ENCODE peak calls at places on chromosomes 4 and X, in ten cellular contexts. One of them, this sample, is unnamed.

GRCh38 chr4:157984285-157984911 is 188.4 kb downstream of the GASK1B start:
- DNase-seq in SK-N-SH: no peak
- DNase-seq in A549: no peak
- DNase-seq in upper lobe of left lung: no peak
- DNase-seq in sigmoid colon: no peak
- DNase-seq in suprapubic skin: no peak
- DNase-seq in stomach: no peak
- DNase-seq in transverse colon: no peak
- DNase-seq in K562: no peak
- DNase-seq in tibial nerve: no peak
- DNase-seq in this sample: no peak

GRCh38 chr4:24794916-24795665 is at the start of gene SOD3:
- DNase-seq in SK-N-SH: no peak
- DNase-seq in A549: no peak
- DNase-seq in upper lobe of left lung: peak
- DNase-seq in sigmoid colon: peak
- DNase-seq in suprapubic skin: peak
- DNase-seq in stomach: peak
- DNase-seq in transverse colon: peak
- DNase-seq in K562: peak
- DNase-seq in tibial nerve: peak
- DNase-seq in this sample: peak

GRCh38 chr4:30443289-30443688 is 276.9 kb upstream of the PCDH7 start:
- DNase-seq in SK-N-SH: no peak
- DNase-seq in A549: no peak
- DNase-seq in upper lobe of left lung: no peak
- DNase-seq in sigmoid colon: no peak
- DNase-seq in suprapubic skin: no peak
- DNase-seq in stomach: no peak
- DNase-seq in transverse colon: no peak
- DNase-seq in K562: no peak
- DNase-seq in tibial nerve: no peak
- DNase-seq in this sample: no peak

GRCh38 chrX:39821709-39822095 is 276.1 kb downstream of the BCOR start:
- DNase-seq in SK-N-SH: no peak
- DNase-seq in A549: no peak
- DNase-seq in upper lobe of left lung: no peak
- DNase-seq in sigmoid colon: no peak
- DNase-seq in suprapubic skin: no peak
- DNase-seq in stomach: no peak
- DNase-seq in transverse colon: no peak
- DNase-seq in K562: no peak
- DNase-seq in tibial nerve: no peak
- DNase-seq in this sample: peak

GRCh38 chrX:17608898-17609297 is 128.4 kb upstream of the SCML1 start:
- DNase-seq in SK-N-SH: no peak
- DNase-seq in A549: no peak
- DNase-seq in upper lobe of left lung: peak
- DNase-seq in sigmoid colon: no peak
- DNase-seq in suprapubic skin: no peak
- DNase-seq in stomach: no peak
- DNase-seq in transverse colon: no peak
- DNase-seq in K562: no peak
- DNase-seq in tibial nerve: no peak
- DNase-seq in this sample: no peak

GRCh38 chr4:123597586-123597985 is 201.0 kb downstream of the SPRY1 start:
- DNase-seq in SK-N-SH: no peak
- DNase-seq in A549: no peak
- DNase-seq in upper lobe of left lung: no peak
- DNase-seq in sigmoid colon: no peak
- DNase-seq in suprapubic skin: no peak
- DNase-seq in stomach: no peak
- DNase-seq in transverse colon: no peak
- DNase-seq in K562: no peak
- DNase-seq in tibial nerve: no peak
- DNase-seq in this sample: no peak

GRCh38 chr4:95209942-95210341 is 338.8 kb downstream of the UNC5C start:
- DNase-seq in SK-N-SH: no peak
- DNase-seq in A549: no peak
- DNase-seq in upper lobe of left lung: no peak
- DNase-seq in sigmoid colon: no peak
- DNase-seq in suprapubic skin: no peak
- DNase-seq in stomach: no peak
- DNase-seq in transverse colon: no peak
- DNase-seq in K562: no peak
- DNase-seq in tibial nerve: no peak
- DNase-seq in this sample: no peak

GRCh38 chr4:128268970-128269369 is 18.6 kb downstream of the PGRMC2 start:
- DNase-seq in SK-N-SH: no peak
- DNase-seq in A549: no peak
- DNase-seq in upper lobe of left lung: no peak
- DNase-seq in sigmoid colon: no peak
- DNase-seq in suprapubic skin: no peak
- DNase-seq in stomach: no peak
- DNase-seq in transverse colon: no peak
- DNase-seq in K562: no peak
- DNase-seq in tibial nerve: no peak
- DNase-seq in this sample: no peak

GRCh38 chr4:29653221-29653620 is 1066.9 kb upstream of the PCDH7 start:
- DNase-seq in SK-N-SH: no peak
- DNase-seq in A549: no peak
- DNase-seq in upper lobe of left lung: no peak
- DNase-seq in sigmoid colon: no peak
- DNase-seq in suprapubic skin: no peak
- DNase-seq in stomach: no peak
- DNase-seq in transverse colon: no peak
- DNase-seq in K562: no peak
- DNase-seq in tibial nerve: no peak
- DNase-seq in this sample: no peak

GRCh38 chr4:110087116-110087708 is 111.2 kb downstream of the ELOVL6 start:
- DNase-seq in SK-N-SH: no peak
- DNase-seq in A549: no peak
- DNase-seq in upper lobe of left lung: no peak
- DNase-seq in sigmoid colon: no peak
- DNase-seq in suprapubic skin: no peak
- DNase-seq in stomach: no peak
- DNase-seq in transverse colon: no peak
- DNase-seq in K562: no peak
- DNase-seq in tibial nerve: no peak
- DNase-seq in this sample: no peak

GRCh38 chrX:11430266-11430665 is 137.1 kb downstream of the AMELX start:
- DNase-seq in SK-N-SH: no peak
- DNase-seq in A549: no peak
- DNase-seq in upper lobe of left lung: no peak
- DNase-seq in sigmoid colon: no peak
- DNase-seq in suprapubic skin: no peak
- DNase-seq in stomach: no peak
- DNase-seq in transverse colon: no peak
- DNase-seq in K562: no peak
- DNase-seq in tibial nerve: no peak
- DNase-seq in this sample: no peak

GRCh38 chr4:52369649-52370048 is 289.5 kb downstream of the USP46 start:
- DNase-seq in SK-N-SH: peak
- DNase-seq in A549: no peak
- DNase-seq in upper lobe of left lung: no peak
- DNase-seq in sigmoid colon: no peak
- DNase-seq in suprapubic skin: no peak
- DNase-seq in stomach: no peak
- DNase-seq in transverse colon: no peak
- DNase-seq in K562: no peak
- DNase-seq in tibial nerve: no peak
- DNase-seq in this sample: no peak

GRCh38 chr4:52371861-52372260 is 287.2 kb downstream of the USP46 start:
- DNase-seq in SK-N-SH: no peak
- DNase-seq in A549: no peak
- DNase-seq in upper lobe of left lung: no peak
- DNase-seq in sigmoid colon: no peak
- DNase-seq in suprapubic skin: no peak
- DNase-seq in stomach: no peak
- DNase-seq in transverse colon: no peak
- DNase-seq in K562: no peak
- DNase-seq in tibial nerve: no peak
- DNase-seq in this sample: no peak

GRCh38 chr4:52366625-52367024 is 292.5 kb downstream of the USP46 start:
- DNase-seq in SK-N-SH: no peak
- DNase-seq in A549: no peak
- DNase-seq in upper lobe of left lung: no peak
- DNase-seq in sigmoid colon: no peak
- DNase-seq in suprapubic skin: no peak
- DNase-seq in stomach: no peak
- DNase-seq in transverse colon: no peak
- DNase-seq in K562: no peak
- DNase-seq in tibial nerve: no peak
- DNase-seq in this sample: no peak

GRCh38 chr4:52370576-52370975 is 288.5 kb downstream of the USP46 start:
- DNase-seq in SK-N-SH: no peak
- DNase-seq in A549: no peak
- DNase-seq in upper lobe of left lung: no peak
- DNase-seq in sigmoid colon: no peak
- DNase-seq in suprapubic skin: no peak
- DNase-seq in stomach: no peak
- DNase-seq in transverse colon: no peak
- DNase-seq in K562: no peak
- DNase-seq in tibial nerve: no peak
- DNase-seq in this sample: no peak

DNA sequence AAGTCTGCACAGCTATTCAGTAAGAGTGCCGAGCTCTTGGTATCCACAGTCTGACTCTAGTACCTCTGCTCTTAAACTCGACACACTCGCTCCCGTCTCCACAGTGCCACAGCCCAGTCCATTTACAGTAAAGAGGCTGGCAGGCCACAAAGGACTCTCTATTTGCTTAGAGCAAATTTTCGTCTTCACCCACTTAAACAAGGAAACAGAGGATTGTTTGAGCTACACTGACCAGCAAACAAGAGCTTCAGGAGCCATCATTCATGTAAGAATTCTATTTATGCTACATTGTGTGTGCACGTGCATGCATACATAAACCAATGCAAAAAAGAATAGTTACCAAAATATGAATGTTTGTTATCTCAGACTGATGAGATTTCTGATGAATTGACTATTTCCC is 290.2 kb downstream of the USP46 start:
- DNase-seq in SK-N-SH: no peak
- DNase-seq in A549: no peak
- DNase-seq in upper lobe of left lung: no peak
- DNase-seq in sigmoid colon: no peak
- DNase-seq in suprapubic skin: no peak
- DNase-seq in stomach: no peak
- DNase-seq in transverse colon: no peak
- DNase-seq in K562: no peak
- DNase-seq in tibial nerve: no peak
- DNase-seq in this sample: no peak
- TF ChIP-seq EP300 in SK-N-SH: no peak
- TF ChIP-seq EP300 in A549: no peak
- TF ChIP-seq EP300 in upper lobe of left lung: no peak
- TF ChIP-seq EP300 in sigmoid colon: no peak
- TF ChIP-seq EP300 in suprapubic skin: no peak
- TF ChIP-seq EP300 in stomach: no peak
- TF ChIP-seq EP300 in transverse colon: no peak
- TF ChIP-seq EP300 in K562: no peak
- TF ChIP-seq EP300 in tibial nerve: no peak
- TF ChIP-seq EP300 in this sample: no peak

DNA sequence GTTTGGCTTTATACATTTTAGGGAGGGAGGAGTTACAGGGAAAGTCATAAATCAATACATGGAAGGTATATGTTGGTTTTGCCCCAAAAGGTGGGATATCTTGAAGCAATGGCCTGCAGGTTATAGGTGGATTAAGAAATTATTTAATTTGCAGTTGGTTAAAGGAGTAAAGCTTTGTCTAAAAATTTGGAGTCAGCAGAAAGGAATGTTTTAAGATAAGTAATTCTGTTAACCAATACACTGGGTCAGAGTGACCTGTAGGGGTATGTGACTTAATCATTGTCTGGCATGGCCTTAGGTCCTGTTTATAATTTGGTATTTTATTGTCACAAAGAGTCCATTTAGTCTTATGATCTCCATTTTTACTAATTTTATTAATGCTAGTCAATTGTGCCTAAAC is 115.0 kb downstream of the AGTR2 start:
- DNase-seq in SK-N-SH: no peak
- DNase-seq in A549: no peak
- DNase-seq in upper lobe of left lung: no peak
- DNase-seq in sigmoid colon: no peak
- DNase-seq in suprapubic skin: no peak
- DNase-seq in stomach: no peak
- DNase-seq in transverse colon: no peak
- DNase-seq in K562: no peak
- DNase-seq in tibial nerve: no peak
- DNase-seq in this sample: no peak
- TF ChIP-seq EP300 in SK-N-SH: no peak
- TF ChIP-seq EP300 in A549: no peak
- TF ChIP-seq EP300 in upper lobe of left lung: no peak
- TF ChIP-seq EP300 in sigmoid colon: no peak
- TF ChIP-seq EP300 in suprapubic skin: no peak
- TF ChIP-seq EP300 in stomach: no peak
- TF ChIP-seq EP300 in transverse colon: no peak
- TF ChIP-seq EP300 in K562: no peak
- TF ChIP-seq EP300 in tibial nerve: no peak
- TF ChIP-seq EP300 in this sample: no peak

DNA sequence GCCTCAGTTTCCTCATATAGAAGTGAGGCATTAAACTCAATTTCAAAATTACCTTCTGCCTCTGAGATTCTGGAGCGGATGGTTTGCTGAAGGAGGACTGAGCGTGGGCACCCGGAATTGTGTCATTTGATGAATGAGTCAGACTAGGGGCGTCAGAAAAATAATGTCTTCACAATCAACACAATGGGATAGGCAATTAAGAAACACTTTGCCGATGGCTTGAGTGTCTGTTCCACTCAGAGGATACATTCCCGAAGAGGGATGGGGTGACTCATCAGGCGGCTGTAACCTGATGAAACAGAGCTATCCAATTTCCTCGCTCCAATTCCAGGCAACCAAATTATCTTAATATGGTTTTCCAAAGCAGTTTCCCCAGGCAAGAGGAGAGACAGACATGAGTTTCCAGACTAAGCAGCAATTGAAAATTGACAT is 1.2 kb upstream of the CHRNA9 start:
- DNase-seq in SK-N-SH: peak
- DNase-seq in A549: peak
- DNase-seq in upper lobe of left lung: no peak
- DNase-seq in sigmoid colon: no peak
- DNase-seq in suprapubic skin: no peak
- DNase-seq in stomach: no peak
- DNase-seq in transverse colon: no peak
- DNase-seq in K562: no peak
- DNase-seq in tibial nerve: no peak
- DNase-seq in this sample: no peak
- TF ChIP-seq EP300 in SK-N-SH: peak
- TF ChIP-seq EP300 in A549: no peak
- TF ChIP-seq EP300 in upper lobe of left lung: no peak
- TF ChIP-seq EP300 in sigmoid colon: no peak
- TF ChIP-seq EP300 in suprapubic skin: no peak
- TF ChIP-seq EP300 in stomach: no peak
- TF ChIP-seq EP300 in transverse colon: no peak
- TF ChIP-seq EP300 in K562: no peak
- TF ChIP-seq EP300 in tibial nerve: no peak
- TF ChIP-seq EP300 in this sample: no peak

DNA sequence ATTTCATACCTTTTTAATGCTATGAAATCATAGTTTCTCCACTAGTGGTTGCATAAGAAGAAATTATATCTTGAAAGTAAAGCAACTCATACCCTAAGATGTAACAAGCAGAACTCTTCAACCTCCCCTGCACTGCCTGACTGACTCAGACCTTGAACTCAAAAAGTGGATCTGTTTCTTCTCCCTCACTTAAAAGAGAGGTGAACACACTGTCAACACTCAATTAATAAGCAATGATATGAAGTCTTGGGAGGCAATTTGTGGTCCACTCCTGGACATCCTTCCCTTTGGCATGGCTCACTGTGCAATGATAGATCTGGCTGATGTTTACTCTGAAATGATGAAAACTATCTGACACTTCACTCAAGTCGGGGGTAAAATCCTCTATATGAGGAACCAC is 282.0 kb upstream of the DKK2 start:
- DNase-seq in SK-N-SH: no peak
- DNase-seq in A549: no peak
- DNase-seq in upper lobe of left lung: no peak
- DNase-seq in sigmoid colon: no peak
- DNase-seq in suprapubic skin: no peak
- DNase-seq in stomach: no peak
- DNase-seq in transverse colon: no peak
- DNase-seq in K562: no peak
- DNase-seq in tibial nerve: no peak
- DNase-seq in this sample: no peak
- TF ChIP-seq EP300 in SK-N-SH: peak
- TF ChIP-seq EP300 in A549: no peak
- TF ChIP-seq EP300 in upper lobe of left lung: no peak
- TF ChIP-seq EP300 in sigmoid colon: no peak
- TF ChIP-seq EP300 in suprapubic skin: no peak
- TF ChIP-seq EP300 in stomach: no peak
- TF ChIP-seq EP300 in transverse colon: no peak
- TF ChIP-seq EP300 in K562: no peak
- TF ChIP-seq EP300 in tibial nerve: no peak
- TF ChIP-seq EP300 in this sample: no peak